ENCODE peak calls at places on chromosomes 16 and 17, in four cellular contexts. P is activated naive CD8-positive, alpha-beta T cell treated with anti-CD3 and anti-CD28 coated beads for 36 hours; N is NCI-H146; L is activated gamma-delta T cell treated with Interleukin-2 at 50 U/mL for 16 hours. R is an unnamed sample.
A peak's percentile ranks its signal among the peaks of the same experiment; 100 is the strongest.

GRCh38 chr16:13427943-13428342 is 492.0 kb upstream of the ERCC4 start:
- DNase-seq in L (no peak), P (no peak), N (no peak), R (no peak)

GRCh38 chr16:48353565-48354163 is 31.5 kb downstream of the SIAH1 start:
- DNase-seq in L (peak; percentile 63), P (peak; percentile 45), N (peak; percentile 33), R (no peak)

GRCh38 chr16:47143677-47144558 is at the start of gene NETO2:
- DNase-seq in L (peak; percentile 42), N (peak; percentile 63), P (peak; percentile 75), R (no peak)

GRCh38 chr17:1597861-1598342 is 30.7 kb downstream of the SLC43A2 start:
- DNase-seq in N (peak; percentile 31), P (no peak), L (no peak), R (no peak)

GRCh38 chr16:29825145-29826044 is 5.1 kb downstream of the MVP start:
- DNase-seq in N (peak; percentile 58), P (peak; percentile 64), L (no peak), R (no peak)

GRCh38 chr17:61583242-61583641 is 7.8 kb downstream of the NACA2 start:
- DNase-seq in N (peak; percentile 16), P (no peak), L (no peak), R (no peak)

GRCh38 chr16:57648590-57649442 is 19.3 kb upstream of the ADGRG3 start:
- DNase-seq in L (peak; percentile 86), P (peak; percentile 81), N (peak; percentile 51), R (no peak)

GRCh38 chr17:72618018-72618509 is 474.4 kb downstream of the SLC39A11 start:
- DNase-seq in N (peak; percentile 40), L (no peak), P (no peak), R (no peak)

GRCh38 chr17:77459018-77459755 is 318.4 kb downstream of the SEC14L1 start:
- DNase-seq in N (no peak), L (no peak), P (no peak), R (no peak)

R was measured in chondrocyte.